ENCODE peak calls at places on chromosomes 13 and 19, in seven cellular contexts. W is fibroblast of mammary gland, K is lower leg skin, M is astrocyte of the spinal cord, I is heart right ventricle, J is right cardiac atrium, B is tibial nerve. O is an unnamed sample.

GRCh38 chr19:33293255-33294057 is 8.9 kb downstream of the CEBPA start:
- DNase-seq in I (no peak), M (peak; percentile 54), B (no peak), W (peak; percentile 85), K (no peak), J (peak; percentile 51), O (peak; percentile 76)

GRCh38 chr13:39910833-39911232 is 255.4 kb downstream of the COG6 start:
- DNase-seq in M (peak; percentile 14), J (peak; percentile 35), I (peak; percentile 21), K (no peak), W (peak; percentile 75), B (no peak), O (peak; percentile 94)

GRCh38 chr19:17244618-17245534 is 843 bp downstream of the NR2F6 start:
- DNase-seq in M (no peak), B (no peak), K (no peak), I (peak; percentile 62), J (peak; percentile 84), W (no peak), O (no peak)

GRCh38 chr13:76764429-76764828 is 121.8 kb downstream of the KCTD12 start:
- DNase-seq in M (peak; percentile 24), J (peak; percentile 74), W (peak; percentile 80), B (peak; percentile 24), I (peak; percentile 32), K (peak; percentile 73), O (peak; percentile 84)

GRCh38 chr19:18541992-18542935 is 1.1 kb downstream of the FKBP8 start:
- DNase-seq in M (no peak), I (no peak), J (no peak), K (no peak), B (no peak), W (no peak), O (no peak)

GRCh38 chr19:19405919-19406877 is 723 bp downstream of the GATAD2A start:
- DNase-seq in K (no peak), W (peak; percentile 73), I (peak; percentile 61), M (peak; percentile 51), B (no peak), J (peak; percentile 86), O (peak; percentile 71)

GRCh38 chr13:73000027-73000674 is 58.7 kb upstream of the KLF5 start:
- DNase-seq in M (peak; percentile 55), B (no peak), J (no peak), I (no peak), K (no peak), W (peak; percentile 2), O (peak; percentile 31)

GRCh38 chr19:42286349-42287016 is 15.4 kb upstream of the PRR19 start:
- DNase-seq in B (no peak), J (peak; percentile 86), K (no peak), I (peak; percentile 57), M (peak; percentile 48), W (peak; percentile 49), O (peak; percentile 63)

GRCh38 chr13:112374271-112374670 is 1.9 kb upstream of the SPACA7 start:
- DNase-seq in K (no peak), J (no peak), I (no peak), W (no peak), B (no peak), M (no peak), O (no peak)

GRCh38 chr13:74032325-74032724 is 101.9 kb downstream of the KLF12 start:
- DNase-seq in M (no peak), I (no peak), W (no peak), K (no peak), B (no peak), J (no peak), O (no peak)

GRCh38 chr19:17117250-17117789 is 41.7 kb downstream of the MYO9B start:
- DNase-seq in J (no peak), W (no peak), B (no peak), M (no peak), I (no peak), K (no peak), O (no peak)

GRCh38 chr13:23946067-23946466 is 48.8 kb upstream of the C1QTNF9B start:
- DNase-seq in I (no peak), M (no peak), B (no peak), K (no peak), W (no peak), J (no peak), O (no peak)

GRCh38 chr19:54439174-54439851 is 9.7 kb upstream of the LENG8 start:
- DNase-seq in B (no peak), K (no peak), J (peak; percentile 61), W (no peak), I (no peak), M (peak; percentile 50), O (no peak)

GRCh38 chr13:77359171-77359570 is 32.3 kb upstream of the MYCBP2 start:
- DNase-seq in M (no peak), I (no peak), K (no peak), B (no peak), W (no peak), J (no peak), O (no peak)

GRCh38 chr19:50490991-50491472 is 14.4 kb upstream of the GARIN5A start:
- DNase-seq in K (no peak), B (no peak), M (no peak), I (no peak), J (peak; percentile 21), W (no peak), O (no peak)

GRCh38 chr19:40688987-40689338 is 1.5 kb downstream of the NUMBL start:
- DNase-seq in W (no peak), K (no peak), I (no peak), B (no peak), M (no peak), J (no peak), O (peak; percentile 16)

GRCh38 chr13:100880166-100880565 is 205.6 kb upstream of the TMTC4 start:
- DNase-seq in I (no peak), J (no peak), K (no peak), W (no peak), B (no peak), M (no peak), O (no peak)

GRCh38 chr13:44407379-44407778 is 33.8 kb downstream of the SERP2 start:
- DNase-seq in M (no peak), B (no peak), W (no peak), J (no peak), I (no peak), K (no peak), O (no peak)

GRCh38 chr13:47135800-47136658 is 239.2 kb upstream of the HTR2A start:
- DNase-seq in B (no peak), M (no peak), W (no peak), K (no peak), J (no peak), I (no peak), O (no peak)

GRCh38 chr19:33444238-33444992 is 70.9 kb downstream of the CEBPG start:
- DNase-seq in I (no peak), J (peak; percentile 15), M (no peak), K (no peak), B (no peak), W (no peak), O (no peak)

GRCh38 chr13:46983881-46984280 is 87.0 kb upstream of the HTR2A start:
- DNase-seq in K (no peak), I (no peak), W (peak; percentile 72), B (no peak), M (peak; percentile 44), J (no peak), O (peak; percentile 16)

GRCh38 chr19:37763488-37763887 is 15.9 kb downstream of the ZNF573 start:
- DNase-seq in M (no peak), I (no peak), B (no peak), K (no peak), J (no peak), W (peak; percentile 43), O (no peak)

DNA sequence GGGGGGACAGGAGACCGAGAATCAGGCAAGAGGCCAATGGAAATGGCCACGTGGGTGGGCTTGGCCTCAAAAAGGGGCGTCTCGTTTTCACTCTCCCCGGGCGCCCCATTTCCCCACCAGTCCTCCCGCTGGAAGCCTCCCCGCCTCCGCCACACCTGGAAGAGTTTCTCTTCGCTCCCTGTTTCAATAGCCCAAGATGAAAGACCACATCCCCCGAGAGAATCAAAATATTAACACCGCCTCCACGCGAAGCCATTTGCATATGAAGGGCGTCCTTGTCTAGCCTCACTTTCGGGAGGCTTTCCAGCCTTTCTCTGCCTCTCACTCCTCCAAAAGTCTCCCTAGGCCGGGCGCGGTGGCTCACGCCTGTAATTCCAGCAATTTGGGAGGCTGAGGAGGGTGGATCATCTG is 691 bp upstream of the OLFM2 start:
- DNase-seq in B (no peak), I (no peak), K (no peak), M (no peak), J (no peak), W (no peak), O (no peak)
- H3K4me3 ChIP-seq in B (no peak overlapping the region), I (no peak overlapping the region), K (no peak overlapping the region), M (no peak overlapping the region), J (peak overlapping the region; percentile 74), W (no peak overlapping the region), O (no peak overlapping the region)

DNA sequence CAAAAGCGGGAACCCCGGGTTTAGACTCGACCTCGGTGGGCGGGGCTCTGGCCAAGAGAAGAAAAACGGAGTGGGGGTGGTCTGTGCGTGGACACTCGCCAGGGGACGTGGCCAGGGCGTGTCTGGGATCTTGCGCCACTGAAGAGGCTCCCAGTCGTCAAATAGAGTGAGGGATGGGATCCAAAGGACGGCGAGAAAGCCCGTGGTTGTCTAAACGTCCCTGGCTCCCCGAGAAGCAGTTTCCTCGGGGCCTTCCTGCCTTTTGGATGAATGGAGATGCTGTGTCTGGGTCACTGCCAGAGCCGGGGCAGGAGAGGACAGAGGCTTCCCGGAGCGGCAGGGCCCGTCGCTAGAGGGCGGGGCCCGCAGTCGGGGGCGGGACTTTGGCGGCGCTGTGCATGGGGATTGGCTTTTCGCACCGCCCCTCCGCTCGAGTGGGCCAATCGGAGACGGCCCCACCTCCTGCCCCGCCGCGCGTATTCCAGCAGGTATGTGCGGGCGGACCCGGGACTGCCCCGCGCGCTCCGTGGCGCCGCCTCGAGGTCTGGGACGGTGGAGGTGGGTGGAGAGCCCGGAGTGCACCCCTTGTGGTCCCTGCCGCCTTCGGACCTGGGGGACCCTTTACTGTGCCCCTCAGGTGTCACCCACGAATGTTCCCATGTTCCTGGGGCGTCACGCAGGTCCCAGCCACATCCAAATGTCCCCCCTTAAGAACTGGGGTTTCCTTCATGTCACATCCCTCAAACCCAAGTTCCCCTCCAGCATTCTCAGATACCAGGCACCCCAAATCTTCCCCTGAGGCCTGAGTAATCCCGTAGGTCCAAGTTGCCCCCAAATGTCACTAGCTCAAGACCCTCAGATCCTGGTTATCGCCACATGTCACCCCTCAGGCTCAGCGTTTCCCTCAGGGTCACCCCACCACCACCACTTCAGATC is 38.4 kb downstream of the ZSWIM4 start:
- DNase-seq in K (peak; percentile 93), J (peak; percentile 99), I (peak; percentile 97), W (peak; percentile 85), B (peak; percentile 93), M (peak; percentile 89), O (peak; percentile 82)
- H3K4me3 ChIP-seq in K (no peak overlapping the region), J (no peak overlapping the region), I (no peak overlapping the region), W (peak overlapping the region; percentile 4), B (peak overlapping the region; percentile 35), M (no peak overlapping the region), O (no peak overlapping the region)

DNA sequence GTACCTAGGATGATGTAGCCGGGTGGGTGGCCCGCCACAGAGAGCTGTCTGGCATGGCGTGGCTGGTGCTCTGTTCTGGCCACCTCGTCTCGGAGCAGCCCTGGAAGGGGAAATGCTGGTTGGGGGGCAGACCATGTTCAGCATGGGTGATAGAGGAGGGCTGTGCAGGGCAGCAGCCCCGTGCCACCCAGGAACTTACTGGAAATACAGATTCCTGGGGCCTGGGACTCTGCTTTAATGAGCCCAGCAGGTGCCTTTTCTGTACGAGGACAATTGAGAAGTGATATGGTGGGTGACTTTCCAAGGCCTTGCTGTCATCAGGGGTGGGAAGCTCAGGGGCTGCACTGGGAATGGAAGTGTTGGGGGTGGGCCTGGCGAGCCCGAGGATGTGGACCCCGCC is 24.7 kb downstream of the SMARCA4 start:
- DNase-seq in J (peak; percentile 21), B (no peak), W (no peak), M (no peak), I (no peak), K (no peak), O (no peak)
- H3K4me3 ChIP-seq in J (no peak overlapping the region), B (no peak overlapping the region), W (no peak overlapping the region), M (no peak overlapping the region), I (no peak overlapping the region), K (no peak overlapping the region), O (no peak overlapping the region)

GRCh38 chr19:801861-802496 is 4.7 kb downstream of the PTBP1 start:
- DNase-seq in J (no peak), B (no peak), I (no peak), W (peak; percentile 71), M (peak; percentile 50), K (no peak), O (peak; percentile 67)
- H3K4me3 ChIP-seq in J (no peak overlapping the region), B (no peak overlapping the region), I (no peak overlapping the region), W (peak overlapping the region; percentile 38), M (peak overlapping the region; percentile 4), K (no peak overlapping the region), O (peak overlapping the region; percentile 55)

O was measured in fibroblast of the aortic adventitia.